ENCODE peak calls at places on chromosomes 7 and 10, in six cellular contexts. One of them, this sample, is unnamed.

GRCh38 chr10:99450156-99450555 is 19.7 kb upstream of the GOT1 start:
- DNase-seq in tibial artery: no peak
- DNase-seq in prostate gland: no peak
- DNase-seq in cardiac muscle cell: no peak
- DNase-seq in Panc1: no peak
- DNase-seq in effector memory CD4-positive, alpha-beta T cell: no peak
- DNase-seq in this sample: no peak

GRCh38 chr10:13592306-13592705 is 5.5 kb downstream of the PRPF18 start:
- DNase-seq in cardiac muscle cell: no peak
- DNase-seq in tibial artery: no peak
- DNase-seq in Panc1: no peak
- DNase-seq in prostate gland: no peak
- DNase-seq in effector memory CD4-positive, alpha-beta T cell: no peak
- DNase-seq in this sample: no peak

GRCh38 chr7:101563933-101564777 is 64.9 kb downstream of the MYL10 start:
- DNase-seq in cardiac muscle cell: no peak
- DNase-seq in Panc1: no peak
- DNase-seq in tibial artery: peak
- DNase-seq in effector memory CD4-positive, alpha-beta T cell: no peak
- DNase-seq in prostate gland: no peak
- DNase-seq in this sample: no peak

GRCh38 chr10:73889014-73889413 is 14.7 kb upstream of the CAMK2G start:
- DNase-seq in tibial artery: peak
- DNase-seq in effector memory CD4-positive, alpha-beta T cell: no peak
- DNase-seq in cardiac muscle cell: no peak
- DNase-seq in Panc1: no peak
- DNase-seq in prostate gland: peak
- DNase-seq in this sample: no peak

GRCh38 chr7:75993689-75994387 is 557 bp downstream of the TMEM120A start:
- DNase-seq in effector memory CD4-positive, alpha-beta T cell: no peak
- DNase-seq in cardiac muscle cell: peak
- DNase-seq in Panc1: no peak
- DNase-seq in prostate gland: no peak
- DNase-seq in tibial artery: peak
- DNase-seq in this sample: no peak

GRCh38 chr10:14386202-14386593 is 55.5 kb upstream of the FRMD4A start:
- DNase-seq in Panc1: no peak
- DNase-seq in effector memory CD4-positive, alpha-beta T cell: no peak
- DNase-seq in cardiac muscle cell: no peak
- DNase-seq in prostate gland: no peak
- DNase-seq in tibial artery: no peak
- DNase-seq in this sample: no peak

GRCh38 chr10:24891823-24892222 is 60.6 kb downstream of the PRTFDC1 start:
- DNase-seq in cardiac muscle cell: no peak
- DNase-seq in effector memory CD4-positive, alpha-beta T cell: no peak
- DNase-seq in prostate gland: no peak
- DNase-seq in tibial artery: no peak
- DNase-seq in Panc1: no peak
- DNase-seq in this sample: no peak

GRCh38 chr10:98337484-98337883 is 69.5 kb upstream of the LOXL4 start:
- DNase-seq in prostate gland: no peak
- DNase-seq in Panc1: no peak
- DNase-seq in cardiac muscle cell: no peak
- DNase-seq in tibial artery: no peak
- DNase-seq in effector memory CD4-positive, alpha-beta T cell: no peak
- DNase-seq in this sample: no peak

GRCh38 chr7:140601566-140602174 is 38.9 kb downstream of the DENND2A start:
- DNase-seq in Panc1: no peak
- DNase-seq in cardiac muscle cell: no peak
- DNase-seq in effector memory CD4-positive, alpha-beta T cell: no peak
- DNase-seq in prostate gland: no peak
- DNase-seq in tibial artery: peak
- DNase-seq in this sample: no peak

GRCh38 chr7:121366852-121367431 is 29.2 kb downstream of the FAM3C start:
- DNase-seq in tibial artery: no peak
- DNase-seq in Panc1: peak
- DNase-seq in prostate gland: no peak
- DNase-seq in effector memory CD4-positive, alpha-beta T cell: no peak
- DNase-seq in cardiac muscle cell: peak
- DNase-seq in this sample: peak

GRCh38 chr7:138982204-138982623 is 1.0 kb upstream of the KIAA1549 start:
- DNase-seq in Panc1: no peak
- DNase-seq in effector memory CD4-positive, alpha-beta T cell: no peak
- DNase-seq in tibial artery: no peak
- DNase-seq in prostate gland: no peak
- DNase-seq in cardiac muscle cell: no peak
- DNase-seq in this sample: no peak

GRCh38 chr10:103966671-103967432 is at the start of gene SLK:
- DNase-seq in cardiac muscle cell: peak
- DNase-seq in tibial artery: peak
- DNase-seq in effector memory CD4-positive, alpha-beta T cell: peak
- DNase-seq in Panc1: peak
- DNase-seq in prostate gland: peak
- DNase-seq in this sample: peak

GRCh38 chr7:68276725-68277124 is 1280.1 kb downstream of the TYW1 start:
- DNase-seq in tibial artery: no peak
- DNase-seq in effector memory CD4-positive, alpha-beta T cell: no peak
- DNase-seq in cardiac muscle cell: no peak
- DNase-seq in Panc1: no peak
- DNase-seq in prostate gland: no peak
- DNase-seq in this sample: no peak

GRCh38 chr7:116232402-116232749 is 22.0 kb downstream of the TES start:
- DNase-seq in prostate gland: no peak
- DNase-seq in tibial artery: no peak
- DNase-seq in cardiac muscle cell: no peak
- DNase-seq in effector memory CD4-positive, alpha-beta T cell: no peak
- DNase-seq in Panc1: no peak
- DNase-seq in this sample: no peak

GRCh38 chr10:43867667-43868361 is 219.1 kb upstream of the ZNF32 start:
- DNase-seq in prostate gland: no peak
- DNase-seq in effector memory CD4-positive, alpha-beta T cell: no peak
- DNase-seq in Panc1: no peak
- DNase-seq in tibial artery: peak
- DNase-seq in cardiac muscle cell: no peak
- DNase-seq in this sample: no peak

GRCh38 chr10:89283174-89283987 is 18.5 kb upstream of the IFIT2 start:
- DNase-seq in Panc1: no peak
- DNase-seq in tibial artery: no peak
- DNase-seq in prostate gland: no peak
- DNase-seq in cardiac muscle cell: no peak
- DNase-seq in effector memory CD4-positive, alpha-beta T cell: no peak
- DNase-seq in this sample: no peak

GRCh38 chr10:88131561-88132139 is 268.2 kb downstream of the PTEN start:
- DNase-seq in tibial artery: peak
- DNase-seq in effector memory CD4-positive, alpha-beta T cell: no peak
- DNase-seq in Panc1: no peak
- DNase-seq in prostate gland: peak
- DNase-seq in cardiac muscle cell: no peak
- DNase-seq in this sample: no peak

GRCh38 chr10:96756111-96756903 is 36.0 kb upstream of the PIK3AP1 start:
- DNase-seq in effector memory CD4-positive, alpha-beta T cell: no peak
- DNase-seq in Panc1: no peak
- DNase-seq in prostate gland: no peak
- DNase-seq in cardiac muscle cell: no peak
- DNase-seq in tibial artery: no peak
- DNase-seq in this sample: peak

GRCh38 chr7:65239707-65240352 is 133.8 kb upstream of the ZNF92 start:
- DNase-seq in Panc1: no peak
- DNase-seq in effector memory CD4-positive, alpha-beta T cell: no peak
- DNase-seq in tibial artery: no peak
- DNase-seq in prostate gland: no peak
- DNase-seq in cardiac muscle cell: peak
- DNase-seq in this sample: no peak

GRCh38 chr7:155587486-155587885 is 41.1 kb upstream of the CNPY1 start:
- DNase-seq in effector memory CD4-positive, alpha-beta T cell: no peak
- DNase-seq in Panc1: no peak
- DNase-seq in cardiac muscle cell: no peak
- DNase-seq in tibial artery: peak
- DNase-seq in prostate gland: no peak
- DNase-seq in this sample: no peak

GRCh38 chr7:50690541-50691011 is 92.1 kb downstream of the GRB10 start:
- DNase-seq in prostate gland: no peak
- DNase-seq in cardiac muscle cell: no peak
- DNase-seq in Panc1: no peak
- DNase-seq in effector memory CD4-positive, alpha-beta T cell: no peak
- DNase-seq in tibial artery: no peak
- DNase-seq in this sample: no peak

GRCh38 chr7:73358590-73359275 is 30.8 kb downstream of the FKBP6 start:
- DNase-seq in effector memory CD4-positive, alpha-beta T cell: no peak
- DNase-seq in prostate gland: no peak
- DNase-seq in cardiac muscle cell: no peak
- DNase-seq in tibial artery: no peak
- DNase-seq in Panc1: no peak
- DNase-seq in this sample: no peak
- H3K27ac ChIP-seq in effector memory CD4-positive, alpha-beta T cell: no peak
- H3K27ac ChIP-seq in prostate gland: no peak
- H3K27ac ChIP-seq in cardiac muscle cell: no peak
- H3K27ac ChIP-seq in tibial artery: no peak
- H3K27ac ChIP-seq in Panc1: no peak
- H3K27ac ChIP-seq in this sample: no peak

GRCh38 chr10:124022066-124022465 is 71.3 kb downstream of the CHST15 start:
- DNase-seq in cardiac muscle cell: no peak
- DNase-seq in effector memory CD4-positive, alpha-beta T cell: no peak
- DNase-seq in tibial artery: no peak
- DNase-seq in Panc1: no peak
- DNase-seq in prostate gland: no peak
- DNase-seq in this sample: no peak
- H3K27ac ChIP-seq in cardiac muscle cell: no peak
- H3K27ac ChIP-seq in effector memory CD4-positive, alpha-beta T cell: no peak
- H3K27ac ChIP-seq in tibial artery: no peak
- H3K27ac ChIP-seq in Panc1: no peak
- H3K27ac ChIP-seq in prostate gland: no peak
- H3K27ac ChIP-seq in this sample: no peak

GRCh38 chr7:18552311-18552916 is 56.9 kb downstream of the HDAC9 start:
- DNase-seq in tibial artery: no peak
- DNase-seq in cardiac muscle cell: no peak
- DNase-seq in effector memory CD4-positive, alpha-beta T cell: no peak
- DNase-seq in prostate gland: no peak
- DNase-seq in Panc1: no peak
- DNase-seq in this sample: no peak

GRCh38 chr7:18555120-18555519 is 59.6 kb downstream of the HDAC9 start:
- DNase-seq in effector memory CD4-positive, alpha-beta T cell: no peak
- DNase-seq in tibial artery: no peak
- DNase-seq in Panc1: no peak
- DNase-seq in prostate gland: no peak
- DNase-seq in cardiac muscle cell: no peak
- DNase-seq in this sample: no peak

GRCh38 chr7:18550574-18550973 is 55.0 kb downstream of the HDAC9 start:
- DNase-seq in cardiac muscle cell: peak
- DNase-seq in Panc1: no peak
- DNase-seq in tibial artery: no peak
- DNase-seq in prostate gland: no peak
- DNase-seq in effector memory CD4-positive, alpha-beta T cell: no peak
- DNase-seq in this sample: no peak

GRCh38 chr7:18553585-18554055 is 58.1 kb downstream of the HDAC9 start:
- DNase-seq in effector memory CD4-positive, alpha-beta T cell: no peak
- DNase-seq in cardiac muscle cell: no peak
- DNase-seq in prostate gland: no peak
- DNase-seq in tibial artery: no peak
- DNase-seq in Panc1: no peak
- DNase-seq in this sample: no peak

DNA sequence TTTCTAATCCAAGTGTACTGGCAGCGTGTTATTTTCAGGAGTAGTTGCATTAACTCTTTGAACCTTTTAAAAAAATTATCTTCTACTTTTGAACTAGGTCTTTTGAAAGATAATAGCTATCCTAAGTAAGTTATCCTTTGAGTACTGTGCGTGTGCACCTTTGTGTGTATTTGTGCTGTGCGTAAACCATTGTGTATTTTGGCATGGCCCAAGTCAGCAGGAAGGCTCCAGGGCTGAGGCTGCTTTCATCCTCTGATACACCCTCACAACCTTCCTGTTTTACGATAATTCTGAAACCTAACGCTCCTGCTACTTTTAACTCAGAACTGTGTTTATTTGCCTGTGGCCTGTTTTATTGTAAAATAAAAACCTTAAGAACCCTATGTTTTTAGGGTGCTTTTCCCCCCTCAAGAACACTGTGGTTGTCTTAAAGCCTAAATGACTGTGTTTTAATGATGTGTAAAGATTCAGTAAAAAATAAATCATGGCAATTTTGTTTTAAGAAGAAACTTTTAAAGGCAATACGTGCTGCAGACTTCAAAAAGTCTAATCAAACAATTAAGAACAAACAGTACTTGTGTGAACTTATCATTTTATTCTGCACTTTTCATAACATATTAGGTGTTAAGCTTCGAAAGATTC is 57.5 kb downstream of the HDAC9 start:
- DNase-seq in Panc1: no peak
- DNase-seq in prostate gland: peak
- DNase-seq in effector memory CD4-positive, alpha-beta T cell: no peak
- DNase-seq in tibial artery: no peak
- DNase-seq in cardiac muscle cell: no peak
- DNase-seq in this sample: peak
- H3K27ac ChIP-seq in Panc1: peak
- H3K27ac ChIP-seq in prostate gland: no peak
- H3K27ac ChIP-seq in effector memory CD4-positive, alpha-beta T cell: no peak
- H3K27ac ChIP-seq in tibial artery: peak
- H3K27ac ChIP-seq in cardiac muscle cell: no peak
- H3K27ac ChIP-seq in this sample: peak

GRCh38 chr10:58320351-58321065 is 14.3 kb upstream of the UBE2D1 start:
- DNase-seq in prostate gland: no peak
- DNase-seq in tibial artery: no peak
- DNase-seq in effector memory CD4-positive, alpha-beta T cell: no peak
- DNase-seq in cardiac muscle cell: no peak
- DNase-seq in Panc1: no peak
- DNase-seq in this sample: no peak

GRCh38 chr10:58326967-58327381 is 7.8 kb upstream of the UBE2D1 start:
- DNase-seq in prostate gland: no peak
- DNase-seq in cardiac muscle cell: no peak
- DNase-seq in Panc1: no peak
- DNase-seq in effector memory CD4-positive, alpha-beta T cell: no peak
- DNase-seq in tibial artery: peak
- DNase-seq in this sample: no peak

GRCh38 chr10:58319599-58319998 is 15.2 kb upstream of the UBE2D1 start:
- DNase-seq in tibial artery: no peak
- DNase-seq in prostate gland: no peak
- DNase-seq in cardiac muscle cell: no peak
- DNase-seq in effector memory CD4-positive, alpha-beta T cell: no peak
- DNase-seq in Panc1: no peak
- DNase-seq in this sample: no peak

GRCh38 chr10:58322072-58322834 is 12.6 kb upstream of the UBE2D1 start:
- DNase-seq in cardiac muscle cell: no peak
- DNase-seq in tibial artery: no peak
- DNase-seq in effector memory CD4-positive, alpha-beta T cell: no peak
- DNase-seq in Panc1: no peak
- DNase-seq in prostate gland: no peak
- DNase-seq in this sample: peak

GRCh38 chr10:58322835-58323209 is 12.0 kb upstream of the UBE2D1 start:
- DNase-seq in effector memory CD4-positive, alpha-beta T cell: no peak
- DNase-seq in cardiac muscle cell: no peak
- DNase-seq in prostate gland: no peak
- DNase-seq in Panc1: no peak
- DNase-seq in tibial artery: no peak
- DNase-seq in this sample: no peak
- H3K27ac ChIP-seq in effector memory CD4-positive, alpha-beta T cell: no peak
- H3K27ac ChIP-seq in cardiac muscle cell: no peak
- H3K27ac ChIP-seq in prostate gland: no peak
- H3K27ac ChIP-seq in Panc1: no peak
- H3K27ac ChIP-seq in tibial artery: no peak
- H3K27ac ChIP-seq in this sample: no peak